ENCODE peak calls at places on chromosomes 11 and 22, in nine cellular contexts. T, L, M, U, Z, J, S, K and B are unnamed samples.

GRCh38 chr11:13338437-13339069 is 61.0 kb downstream of the BMAL1 start:
- DNase-seq in K (no peak), S (peak), Z (no peak), M (peak), L (no peak), T (peak), U (no peak), J (no peak), B (no peak)

GRCh38 chr11:70541699-70542098 is 143.4 kb downstream of the CTTN start:
- DNase-seq in T (no peak), J (no peak), S (no peak), L (no peak), M (no peak), K (no peak), U (peak), Z (no peak), B (no peak)

GRCh38 chr11:65504671-65505433 is 6.0 kb downstream of the MALAT1 start:
- DNase-seq in J (no peak), M (no peak), K (no peak), S (no peak), T (no peak), L (no peak), U (no peak), Z (no peak), B (no peak)

GRCh38 chr11:35355102-35355749 is 64.1 kb downstream of the SLC1A2 start:
- DNase-seq in K (no peak), S (no peak), Z (no peak), U (no peak), T (no peak), J (no peak), M (no peak), L (no peak), B (no peak)

GRCh38 chr11:59221438-59221837 is 8.7 kb upstream of the MPEG1 start:
- DNase-seq in S (no peak), Z (no peak), L (no peak), M (peak), U (no peak), T (no peak), J (no peak), K (no peak), B (no peak)

GRCh38 chr11:76587810-76588454 is 82.6 kb downstream of the LRRC32 start:
- DNase-seq in S (no peak), Z (no peak), T (no peak), U (no peak), M (no peak), J (no peak), L (no peak), K (no peak), B (no peak)

GRCh38 chr11:6315811-6316425 is 4.4 kb downstream of the CAVIN3 start:
- DNase-seq in Z (no peak), T (peak), M (no peak), J (no peak), U (peak), K (peak), L (no peak), S (no peak), B (peak)

GRCh38 chr22:21933899-21934298 is 18.7 kb downstream of the PPM1F start:
- DNase-seq in J (peak), Z (no peak), U (peak), M (no peak), S (no peak), T (no peak), K (no peak), L (no peak), B (no peak)

GRCh38 chr11:116192509-116193206 is 580.1 kb downstream of the BUD13 start:
- DNase-seq in M (no peak), T (no peak), U (peak), J (no peak), L (no peak), Z (no peak), K (no peak), S (no peak), B (no peak)

GRCh38 chr22:37207981-37208380 is 4.3 kb downstream of the SSTR3 start:
- DNase-seq in J (no peak), S (no peak), M (no peak), U (peak), K (no peak), L (no peak), T (no peak), Z (no peak), B (no peak)

GRCh38 chr22:37358917-37359316 is 68.4 kb downstream of the ELFN2 start:
- DNase-seq in J (no peak), K (no peak), Z (no peak), U (no peak), S (no peak), T (no peak), L (no peak), M (no peak), B (no peak)

GRCh38 chr11:115911656-115912055 is 407.4 kb upstream of the CADM1 start:
- DNase-seq in L (no peak), U (no peak), S (no peak), Z (no peak), K (peak), J (no peak), T (no peak), M (no peak), B (no peak)

GRCh38 chr11:107757661-107758060 is 45.8 kb upstream of the SLN start:
- DNase-seq in Z (no peak), M (no peak), L (no peak), K (no peak), U (no peak), T (no peak), J (no peak), S (no peak), B (no peak)

GRCh38 chr22:43397766-43398165 is 14.0 kb upstream of the MPPED1 start:
- DNase-seq in T (no peak), M (no peak), J (no peak), L (no peak), Z (no peak), K (no peak), S (no peak), U (peak), B (no peak)

GRCh38 chr11:40306938-40307548 is 1152.4 kb downstream of the LRRC4C start:
- DNase-seq in J (no peak), L (peak), T (no peak), K (peak), M (no peak), Z (no peak), U (no peak), S (peak), B (no peak)

GRCh38 chr11:110196241-110196754 is 100.1 kb downstream of the RDX start:
- DNase-seq in J (no peak), T (no peak), K (no peak), Z (no peak), U (no peak), M (no peak), S (peak), L (peak), B (no peak)

GRCh38 chr11:70568504-70569172 is 170.3 kb downstream of the CTTN start:
- DNase-seq in K (no peak), J (no peak), S (no peak), T (no peak), M (no peak), L (no peak), Z (no peak), U (peak), B (peak)

GRCh38 chr11:45432100-45432499 is 146.0 kb upstream of the SYT13 start:
- DNase-seq in M (no peak), K (no peak), J (no peak), L (no peak), T (no peak), S (no peak), U (no peak), Z (no peak), B (no peak)

GRCh38 chr22:39173787-39174497 is 21.5 kb upstream of the CBX7 start:
- DNase-seq in K (no peak), L (no peak), S (no peak), T (peak), U (peak), M (no peak), Z (no peak), J (no peak), B (no peak)